ENCODE peak calls at places on chromosomes 13 and 19, in six cellular contexts. U, C, R, N, T and Y are unnamed samples.

GRCh38 chr19:13366529-13367143 is 139.6 kb downstream of the CACNA1A start:
- DNase-seq in R (no peak), T (no peak), N (no peak), U (peak; percentile 5), C (no peak), Y (no peak)

GRCh38 chr19:53864308-53864836 is 3.3 kb upstream of the MYADM start:
- DNase-seq in T (no peak), C (no peak), N (no peak), R (no peak), U (no peak), Y (no peak)

GRCh38 chr13:41470187-41470586 is 12.8 kb downstream of the RGCC start:
- DNase-seq in T (no peak), R (no peak), U (no peak), C (no peak), N (no peak), Y (no peak)

GRCh38 chr19:41298327-41298964 is 11.5 kb upstream of the CCDC97 start:
- DNase-seq in N (no peak), U (peak; percentile 17), R (no peak), C (no peak), T (peak; percentile 81), Y (peak; percentile 84)

GRCh38 chr19:12065100-12065538 is 588 bp downstream of the ZNF844 start:
- DNase-seq in N (no peak), C (no peak), R (no peak), U (no peak), T (no peak), Y (peak; percentile 29)

GRCh38 chr19:57546513-57546912 is 13.2 kb downstream of the ZNF550 start:
- DNase-seq in U (no peak), C (no peak), N (no peak), R (no peak), T (no peak), Y (no peak)

GRCh38 chr13:79407349-79407979 is 1.4 kb upstream of the RBM26 start:
- DNase-seq in C (no peak), R (no peak), U (no peak), T (no peak), N (no peak), Y (no peak)

GRCh38 chr19:42374826-42375376 is 15.2 kb downstream of the CNFN start:
- DNase-seq in U (no peak), C (no peak), R (no peak), N (no peak), T (no peak), Y (no peak)

GRCh38 chr13:22369840-22370239 is 699.0 kb downstream of the FGF9 start:
- DNase-seq in T (no peak), N (no peak), U (no peak), C (no peak), R (no peak), Y (no peak)
- H3K4me3 ChIP-seq in T (no peak overlapping the region), N (no peak overlapping the region), U (no peak overlapping the region), C (no peak overlapping the region), R (no peak overlapping the region), Y (no peak overlapping the region)

GRCh38 chr19:10430505-10431253 is 10.3 kb downstream of the PDE4A start:
- DNase-seq in R (no peak), N (no peak), U (no peak), C (no peak), T (peak; percentile 79), Y (no peak)
- H3K27me3 ChIP-seq in R (no peaks in the 10 kb centered on the region), N (no peaks in the 10 kb centered on the region), U (peaks cover 6% of the 10 kb centered on the region), C (peaks cover 54% of the 10 kb centered on the region), T (no peaks in the 10 kb centered on the region), Y (no peaks in the 10 kb centered on the region)

DNA sequence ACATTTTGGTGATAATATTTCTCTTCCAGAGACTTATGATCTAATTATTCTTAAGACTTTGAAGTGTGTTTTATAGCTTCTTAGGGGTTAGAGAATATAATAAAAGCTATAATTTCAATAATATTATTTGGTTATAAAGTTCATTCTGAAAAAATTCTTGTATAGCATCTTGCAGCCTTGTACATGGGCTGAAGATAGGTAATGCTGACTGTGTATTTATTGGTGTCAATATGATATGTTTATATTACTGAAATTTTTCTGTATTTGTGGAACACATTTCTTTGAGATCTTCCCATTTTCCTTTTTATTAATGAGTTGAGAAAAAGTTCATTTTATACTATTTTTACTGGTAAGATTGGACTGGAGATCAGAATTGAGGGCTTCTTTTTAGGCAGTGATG is 87.8 kb downstream of the TDRD3 start:
- DNase-seq in C (no peak), R (no peak), T (no peak), U (no peak), N (no peak), Y (no peak)
- H3K4me3 ChIP-seq in C (no peak overlapping the region), R (no peak overlapping the region), T (no peak overlapping the region), U (no peak overlapping the region), N (no peak overlapping the region), Y (no peak overlapping the region)

DNA sequence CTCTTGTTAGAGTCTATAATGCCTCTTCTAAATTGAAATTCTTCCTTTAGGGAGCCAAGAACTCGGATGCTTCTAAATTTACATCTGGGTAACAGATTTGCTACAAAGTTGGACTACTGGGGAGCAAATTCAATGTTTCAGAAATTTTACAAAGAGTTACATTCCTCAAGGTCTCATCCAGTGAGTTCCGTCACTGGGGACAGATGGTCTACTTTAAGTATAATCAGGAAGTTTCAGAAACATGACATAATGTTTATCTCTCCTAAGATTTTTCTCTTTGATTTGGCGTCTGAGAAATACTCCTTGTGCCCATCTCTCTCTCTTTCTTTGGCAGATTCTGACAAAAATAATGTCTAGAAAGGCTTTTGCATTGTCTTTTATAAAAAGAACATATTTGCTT is 81.5 kb upstream of the MBNL2 start:
- DNase-seq in U (no peak), T (no peak), C (no peak), R (no peak), N (no peak), Y (no peak)
- H3K27me3 ChIP-seq in U (no peaks in the 10 kb centered on the region), T (no peaks in the 10 kb centered on the region), C (no peaks in the 10 kb centered on the region), R (no peaks in the 10 kb centered on the region), N (no peaks in the 10 kb centered on the region), Y (no peaks in the 10 kb centered on the region)

GRCh38 chr19:56477429-56478338 is 539 bp upstream of the ZNF667 start:
- DNase-seq in T (peak; percentile 93), N (peak; percentile 46), U (peak; percentile 94), R (peak; percentile 93), C (no peak), Y (peak; percentile 89)
- H3K4me3 ChIP-seq in T (peak overlapping the region; percentile 75), N (peak overlapping the region; percentile 83), U (peak overlapping the region; percentile 47), R (peak overlapping the region; percentile 47), C (peak overlapping the region; percentile 26), Y (peak overlapping the region; percentile 95)

GRCh38 chr13:110308377-110309158 is 1.5 kb downstream of the COL4A2 start:
- DNase-seq in N (no peak), U (peak; percentile 67), C (no peak), R (no peak), T (no peak), Y (peak; percentile 51)
- H3K27me3 ChIP-seq in N (no peaks in the 10 kb centered on the region), U (no peaks in the 10 kb centered on the region), C (peaks cover 86% of the 10 kb centered on the region), R (peaks cover 12% of the 10 kb centered on the region), T (no peaks in the 10 kb centered on the region), Y (peaks cover 14% of the 10 kb centered on the region)

GRCh38 chr13:39498471-39499114 is 104.4 kb downstream of the LHFPL6 start:
- DNase-seq in U (no peak), T (no peak), R (no peak), C (no peak), N (no peak), Y (no peak)
- H3K4me3 ChIP-seq in U (no peak overlapping the region), T (no peak overlapping the region), R (no peak overlapping the region), C (no peak overlapping the region), N (no peak overlapping the region), Y (no peak overlapping the region)

GRCh38 chr13:71869274-71869673 is 2.3 kb upstream of the DACH1 start:
- DNase-seq in C (no peak), R (no peak), U (no peak), T (no peak), N (no peak), Y (no peak)

GRCh38 chr13:71867101-71867814 is at the start of gene DACH1:
- DNase-seq in T (peak; percentile 53), U (peak; percentile 23), C (peak; percentile 20), R (peak; percentile 56), N (no peak), Y (peak; percentile 59)

GRCh38 chr13:71871844-71872243 is 4.8 kb upstream of the DACH1 start:
- DNase-seq in N (no peak), R (no peak), C (no peak), T (no peak), U (no peak), Y (no peak)

GRCh38 chr13:71871180-71871754 is 4.3 kb upstream of the DACH1 start:
- DNase-seq in N (no peak), T (no peak), C (no peak), R (no peak), U (no peak), Y (no peak)

GRCh38 chr13:71870036-71870435 is 3.0 kb upstream of the DACH1 start:
- DNase-seq in U (no peak), T (no peak), N (no peak), R (no peak), C (no peak), Y (no peak)
- H3K27me3 ChIP-seq in U (peaks cover 26% of the 10 kb centered on the region), T (peaks cover 5% of the 10 kb centered on the region), N (no peaks in the 10 kb centered on the region), R (peaks cover 9% of the 10 kb centered on the region), C (peaks cover 56% of the 10 kb centered on the region), Y (peaks cover 33% of the 10 kb centered on the region)

DNA sequence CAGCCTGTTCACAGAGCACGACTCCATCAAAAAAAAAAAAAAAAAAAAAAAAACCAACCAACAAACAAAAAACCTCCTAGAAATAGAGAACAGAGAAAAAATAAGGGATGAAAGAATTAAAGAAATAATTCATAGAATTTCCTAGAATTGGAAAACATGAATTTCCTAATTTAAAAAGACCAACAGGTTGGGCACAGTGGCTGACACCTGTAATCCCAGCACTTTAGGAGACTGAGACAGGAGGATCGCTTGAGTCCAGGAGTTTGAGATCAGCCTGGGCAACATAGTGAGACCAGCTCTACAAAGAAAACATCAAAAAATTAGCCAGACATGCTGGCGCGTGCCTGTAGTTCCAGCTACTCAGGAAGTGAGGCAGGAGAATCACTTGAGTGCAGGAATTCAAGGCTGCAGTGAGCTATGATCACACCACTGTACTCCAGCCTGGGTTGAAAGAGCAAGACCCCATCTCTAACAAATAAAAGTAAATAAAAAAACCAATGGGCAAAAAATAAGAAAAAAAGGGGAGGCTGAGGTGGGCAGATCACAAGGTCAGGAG is 6.5 kb downstream of the SPART start:
- DNase-seq in C (no peak), T (no peak), N (no peak), R (no peak), U (no peak), Y (no peak)
- H3K4me3 ChIP-seq in C (no peak overlapping the region), T (no peak overlapping the region), N (no peak overlapping the region), R (no peak overlapping the region), U (no peak overlapping the region), Y (no peak overlapping the region)